ENCODE peak calls at places on chromosomes 16 and 17, in eight cellular contexts. C is activated CD8-positive, alpha-beta memory T cell treated with anti-CD3 and anti-CD28 coated beads, Interleukin-2, amount 50 U/mL, for 4 hours; U is amniotic stem cell; E is AG04450; F is fibroblast of lung; S is T follicular helper cell; R is GM03348; M is mucosa of descending colon. V is an unnamed sample.

GRCh38 chr17:81144423-81144781 is 20.9 kb upstream of the PVALEF start:
- DNase-seq in C (no peak), U (no peak), E (no peak), F (no peak), S (no peak), R (no peak), M (no peak), V (no peak)

GRCh38 chr17:77437017-77437416 is 296.2 kb downstream of the SEC14L1 start:
- DNase-seq in C (no peak), U (no peak), E (peak; percentile 61), F (peak; percentile 92), S (no peak), R (peak; percentile 61), M (no peak), V (peak; percentile 39)

GRCh38 chr17:79802736-79803420 is 6.0 kb upstream of the CBX8 start:
- DNase-seq in C (no peak), U (no peak), E (no peak), F (no peak), S (no peak), R (no peak), M (no peak), V (no peak)

GRCh38 chr16:78704421-78704820 is 605.0 kb downstream of the WWOX start:
- DNase-seq in C (no peak), U (no peak), E (no peak), F (peak; percentile 42), S (no peak), R (no peak), M (no peak), V (no peak)

GRCh38 chr17:82679586-82680465 is 18.7 kb downstream of the RAB40B start:
- DNase-seq in C (no peak), U (no peak), E (no peak), F (no peak), S (no peak), R (no peak), M (peak; percentile 72), V (no peak)

GRCh38 chr16:56525154-56525720 is 5.4 kb upstream of the BBS2 start:
- DNase-seq in C (no peak), U (no peak), E (no peak), F (peak; percentile 15), S (no peak), R (peak; percentile 71), M (no peak), V (no peak)

GRCh38 chr17:57508706-57509105 is 236.4 kb downstream of the CCDC182 start:
- DNase-seq in C (no peak), U (no peak), E (no peak), F (no peak), S (no peak), R (no peak), M (no peak), V (no peak)

GRCh38 chr17:8887834-8888703 is 20.6 kb upstream of the PIK3R6 start:
- DNase-seq in C (no peak), U (no peak), E (no peak), F (peak; percentile 38), S (no peak), R (peak; percentile 50), M (peak; percentile 32), V (peak; percentile 48)

GRCh38 chr17:45221081-45221996 is at the start of gene FMNL1:
- DNase-seq in C (peak; percentile 69), U (no peak), E (no peak), F (no peak), S (no peak), R (peak; percentile 58), M (peak; percentile 59), V (peak; percentile 42)